ENCODE peak calls at places on chromosomes 2 and 18, in nine cellular contexts. X is body of pancreas, O is Panc1, G is GM12878, M is foreskin keratinocyte, Q is natural killer cell, U is pancreas, D is psoas muscle, B is lung. W is an unnamed sample.

GRCh38 chr2:9262671-9263171 is 56.1 kb downstream of the ASAP2 start:
- ATAC-seq in B (no peak), G (no peak), M (no peak), Q (no peak), X (no peak), D (no peak), O (peak), U (no peak), W (no peak)

GRCh38 chr2:230805353-230806017 is 59.3 kb upstream of the ITM2C start:
- ATAC-seq in G (peak), O (no peak), Q (no peak), M (no peak), D (no peak), X (no peak), B (no peak), U (no peak), W (no peak)

GRCh38 chr2:10478298-10478625 is 30.1 kb upstream of the ODC1 start:
- ATAC-seq in X (no peak), B (no peak), O (no peak), D (no peak), M (no peak), U (no peak), G (no peak), Q (no peak), W (no peak)

GRCh38 chr2:134021830-134022524 is 231.9 kb upstream of the MGAT5 start:
- ATAC-seq in M (no peak), B (no peak), Q (no peak), O (no peak), U (no peak), D (no peak), G (peak), X (no peak), W (no peak)

GRCh38 chr2:112343827-112344585 is 68.6 kb downstream of the ZC3H6 start:
- ATAC-seq in U (peak), X (no peak), O (no peak), M (no peak), D (no peak), Q (no peak), G (peak), B (no peak), W (peak)

GRCh38 chr18:13388586-13389490 is 170.3 kb downstream of the LDLRAD4 start:
- ATAC-seq in U (no peak), X (no peak), B (no peak), G (no peak), O (no peak), D (no peak), M (no peak), Q (no peak), W (peak)

GRCh38 chr18:31633416-31634330 is 42.0 kb downstream of the TTR start:
- ATAC-seq in G (peak), D (no peak), X (no peak), B (no peak), M (no peak), O (no peak), Q (peak), U (no peak), W (no peak)

GRCh38 chr18:12059334-12060181 is 34.1 kb upstream of the ANKRD62 start:
- ATAC-seq in U (no peak), O (no peak), D (no peak), Q (no peak), G (no peak), M (peak), B (no peak), X (no peak), W (no peak)

GRCh38 chr18:54532222-54532621 is 58.8 kb upstream of the DYNAP start:
- ATAC-seq in G (no peak), D (no peak), B (no peak), X (no peak), Q (no peak), U (no peak), M (no peak), O (no peak), W (no peak)

GRCh38 chr18:31428211-31428610 is 19.3 kb upstream of the DSG3 start:
- ATAC-seq in M (no peak), U (no peak), X (no peak), Q (no peak), D (no peak), O (no peak), B (no peak), G (no peak), W (no peak)

GRCh38 chr2:101540518-101540917 is 65.6 kb upstream of the RFX8 start:
- ATAC-seq in G (no peak), O (no peak), D (no peak), U (no peak), M (no peak), Q (no peak), B (no peak), X (no peak), W (no peak)

DNA sequence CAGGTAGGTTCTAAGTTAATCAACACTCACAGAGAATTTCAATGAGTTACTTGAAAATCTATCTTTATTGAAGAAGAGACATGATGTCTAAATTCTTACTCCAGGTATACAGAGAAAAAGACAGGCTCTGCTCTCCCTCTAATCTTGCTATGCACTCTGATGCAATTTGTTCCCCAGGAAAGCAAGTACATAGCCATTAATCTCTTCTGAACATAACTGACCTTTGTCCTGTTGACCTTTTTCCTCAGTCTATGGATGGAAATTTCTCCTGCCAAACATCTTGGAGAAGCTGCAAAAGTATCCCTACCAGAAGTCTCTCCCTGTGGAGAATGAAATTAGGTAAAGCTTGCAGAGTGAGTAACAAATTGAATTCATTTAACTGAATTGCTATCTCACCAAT is 484.3 kb upstream of the CHAC2 start:
- ATAC-seq in O (no peak), G (no peak), M (no peak), X (peak), Q (no peak), D (no peak), U (peak), B (no peak), W (no peak)
- TF ChIP-seq CTCF in O (no peak), G (no peak), M (no peak), X (no peak), Q (no peak), D (no peak), U (no peak), B (no peak), W (no peak)

DNA sequence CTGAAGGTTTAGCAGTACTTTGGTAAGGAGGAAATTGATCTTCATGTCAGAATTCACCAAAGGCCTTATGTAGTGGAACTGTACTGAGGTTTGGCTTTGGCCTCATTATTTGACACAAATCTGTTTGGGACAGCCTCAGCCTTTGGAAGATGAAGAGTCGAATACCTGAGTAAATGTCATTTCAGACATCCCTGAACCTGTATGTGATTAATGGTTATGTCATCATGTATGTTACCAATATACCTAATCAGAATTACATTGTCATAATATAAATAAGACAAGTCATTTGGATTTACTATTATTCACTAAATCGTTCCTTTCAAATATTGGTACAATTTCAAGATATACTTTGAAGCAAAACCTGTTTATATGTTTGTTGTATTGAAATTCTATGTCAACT is 10.6 kb upstream of the ABCA12 start:
- ATAC-seq in O (no peak), D (no peak), U (no peak), Q (no peak), B (no peak), G (no peak), X (no peak), M (peak), W (no peak)
- TF ChIP-seq CTCF in O (no peak), D (no peak), U (no peak), Q (no peak), B (no peak), G (no peak), X (no peak), M (no peak), W (no peak)

DNA sequence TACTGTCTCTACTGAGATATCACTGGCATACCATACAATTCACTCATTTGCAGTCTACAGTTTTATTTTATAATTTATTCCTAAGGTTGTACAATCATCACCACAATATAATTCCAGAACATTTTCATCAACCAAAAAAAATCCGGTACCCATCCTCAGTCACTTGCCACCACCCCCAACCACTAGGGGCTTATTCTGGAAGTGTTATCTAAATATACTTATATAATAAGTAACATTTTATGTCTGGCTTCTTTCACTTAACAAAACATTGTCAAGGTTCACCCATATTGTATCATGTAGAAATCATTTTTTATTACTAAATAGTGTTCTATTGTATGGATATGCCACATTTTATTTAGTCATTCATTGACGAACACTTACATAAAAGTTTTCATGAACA is 440.8 kb downstream of the RNF144A start:
- ATAC-seq in O (no peak), M (no peak), U (no peak), X (no peak), D (no peak), Q (no peak), B (no peak), G (no peak), W (no peak)
- TF ChIP-seq CTCF in O (no peak), M (no peak), U (no peak), X (no peak), D (no peak), Q (no peak), B (no peak), G (no peak), W (no peak)

GRCh38 chr2:172381275-172381608 is 46.1 kb upstream of the ITGA6 start:
- ATAC-seq in Q (no peak), B (no peak), D (no peak), O (no peak), X (no peak), U (no peak), G (no peak), M (no peak), W (no peak)
- TF ChIP-seq CTCF in Q (no peak), B (no peak), D (no peak), O (no peak), X (no peak), U (no peak), G (no peak), M (no peak), W (no peak)

DNA sequence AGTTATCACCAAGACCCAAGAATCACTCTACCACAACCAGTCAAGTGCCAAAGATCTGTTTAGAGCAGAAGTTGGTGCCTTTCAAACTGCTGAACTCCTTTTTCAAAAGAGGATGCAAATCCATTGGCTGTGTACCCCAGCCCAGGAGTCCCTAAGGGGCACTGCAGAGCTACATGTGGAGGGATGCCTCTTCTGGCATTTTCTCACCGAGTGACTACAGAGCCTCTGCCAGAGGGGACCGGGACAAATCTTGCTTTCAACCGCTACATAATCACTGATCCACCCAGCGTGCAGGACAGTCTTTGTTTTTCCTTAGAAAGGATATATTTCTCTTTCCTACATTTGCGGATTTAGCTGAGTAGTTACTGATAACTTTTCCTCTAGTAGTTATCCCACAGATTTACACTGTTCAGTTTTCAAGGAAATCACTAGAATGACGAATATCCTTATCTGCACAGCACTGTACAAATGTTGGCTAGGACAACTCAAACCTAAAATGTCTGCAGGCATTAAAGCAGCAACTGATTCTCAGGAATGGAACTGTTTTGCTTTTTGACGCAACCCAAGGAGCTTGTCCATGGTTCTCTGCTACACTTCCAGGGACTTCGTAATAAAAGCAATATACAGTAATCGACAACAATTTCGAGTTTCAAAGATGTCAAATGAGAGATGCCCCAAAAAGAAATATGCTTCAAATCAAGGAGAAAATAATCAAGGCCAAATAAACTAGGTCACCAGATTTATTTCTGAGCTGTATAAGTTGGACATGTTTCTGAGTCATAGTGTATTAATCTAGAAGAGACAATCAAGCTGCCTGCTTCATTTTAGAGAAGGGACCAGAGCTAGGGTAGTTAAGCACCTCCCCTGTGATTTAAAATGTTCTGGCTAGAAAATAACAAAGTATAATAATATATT is 24.1 kb downstream of the EPB41L3 start:
- ATAC-seq in M (no peak), X (no peak), Q (no peak), O (no peak), G (no peak), B (no peak), D (no peak), U (peak), W (peak)
- TF ChIP-seq CTCF in M (no peak), X (no peak), Q (no peak), O (no peak), G (no peak), B (no peak), D (no peak), U (no peak), W (no peak)

DNA sequence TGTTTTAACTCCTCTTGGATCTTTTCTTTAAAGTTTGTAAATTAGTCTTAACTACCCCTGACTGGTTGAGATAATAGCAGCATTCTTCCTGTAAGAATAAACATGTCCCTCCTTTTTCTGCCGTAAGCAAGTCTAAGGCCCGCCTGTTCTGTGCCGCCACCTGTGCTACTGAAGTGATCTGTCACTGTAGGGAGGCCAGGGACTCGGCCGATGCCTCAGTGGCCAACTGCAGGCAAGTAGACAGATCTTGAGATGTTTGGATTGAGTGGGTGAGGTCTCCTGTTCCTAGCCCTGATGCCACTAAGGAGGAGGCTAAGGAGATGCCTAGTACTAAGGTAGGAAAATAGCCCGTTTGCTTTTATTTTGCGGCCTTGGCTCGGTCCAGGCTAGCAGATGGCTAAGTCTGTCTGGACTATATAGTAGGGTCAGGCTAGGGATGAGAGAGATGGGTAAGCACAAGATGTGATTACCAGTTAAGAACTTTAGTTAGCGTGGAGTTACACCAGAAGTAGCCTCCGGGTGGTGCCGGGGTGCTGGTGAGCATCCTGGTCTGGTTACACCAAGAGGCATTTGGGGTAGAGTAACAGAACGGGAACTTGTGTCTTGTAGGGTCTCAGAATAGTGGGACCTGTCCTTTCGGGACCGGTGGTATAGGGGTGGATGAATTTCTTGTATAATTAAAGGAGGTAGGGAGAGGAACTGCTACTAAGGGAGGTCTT is 584.2 kb downstream of the SUCLG1 start:
- ATAC-seq in D (no peak), G (no peak), X (no peak), O (no peak), U (no peak), B (no peak), Q (no peak), M (no peak), W (no peak)
- TF ChIP-seq CTCF in D (no peak), G (no peak), X (no peak), O (no peak), U (no peak), B (no peak), Q (no peak), M (no peak), W (no peak)

GRCh38 chr2:127142663-127143630 is 36.0 kb upstream of the BIN1 start:
- ATAC-seq in O (peak), B (no peak), Q (no peak), M (no peak), U (no peak), X (no peak), D (no peak), G (no peak), W (peak)
- TF ChIP-seq CTCF in O (no peak), B (no peak), Q (no peak), M (no peak), U (no peak), X (no peak), D (no peak), G (no peak), W (no peak)

GRCh38 chr18:48453330-48454063 is 44.3 kb upstream of the ZBTB7C start:
- ATAC-seq in M (peak), G (no peak), D (no peak), Q (no peak), B (no peak), U (no peak), O (no peak), X (peak), W (no peak)
- TF ChIP-seq CTCF in M (peak), G (no peak), D (no peak), Q (no peak), B (no peak), U (no peak), O (no peak), X (no peak), W (no peak)